ENCODE peak calls at places on chromosome 14, in seven cellular contexts. G, S, P, V, L, Q and N are unnamed samples. For H3K9me3, the result is how much of the 10 kb centered on the place peaks cover.

GRCh38 chr14:22558221-22558913 is 30.7 kb downstream of the DAD1 start:
- DNase-seq in G (no peak), S (no peak), P (no peak), V (no peak), L (no peak), Q (no peak), N (no peak)

GRCh38 chr14:102351023-102351422 is 11.7 kb downstream of the CINP start:
- DNase-seq in G (no peak), S (no peak), P (no peak), V (no peak), L (no peak), Q (peak), N (no peak)

GRCh38 chr14:69571879-69572633 is 2.6 kb downstream of the CCDC177 start:
- DNase-seq in G (peak), S (no peak), P (no peak), V (no peak), L (peak), Q (no peak), N (no peak)

GRCh38 chr14:106039400-106039799 is 513.0 kb downstream of the TMEM121 start:
- DNase-seq in G (no peak), S (peak), P (no peak), V (no peak), L (no peak), Q (no peak), N (no peak)

GRCh38 chr14:32939254-32940065 is 781 bp downstream of the NPAS3 start:
- DNase-seq in G (peak), S (peak), P (no peak), V (no peak), L (peak), Q (peak), N (peak)

GRCh38 chr14:103294091-103294490 is 39.9 kb upstream of the EIF5 start:
- DNase-seq in G (no peak), S (peak), P (no peak), V (no peak), L (no peak), Q (no peak), N (no peak)

GRCh38 chr14:97408937-97409860 is 612.0 kb downstream of the VRK1 start:
- DNase-seq in G (no peak), S (no peak), P (no peak), V (no peak), L (no peak), Q (no peak), N (no peak)

GRCh38 chr14:75982724-75983358 is 1.0 kb upstream of the TGFB3 start:
- DNase-seq in G (peak), S (peak), P (no peak), V (peak), L (peak), Q (peak), N (no peak)

GRCh38 chr14:99476864-99477263 is 3.8 kb downstream of the SETD3 start:
- DNase-seq in G (no peak), S (no peak), P (no peak), V (no peak), L (peak), Q (no peak), N (no peak)

GRCh38 chr14:67533754-67534085 is 630 bp downstream of the PLEKHH1 start:
- DNase-seq in G (no peak), S (no peak), P (no peak), V (no peak), L (no peak), Q (no peak), N (no peak)

GRCh38 chr14:84519836-84520235 is 1010.1 kb upstream of the FLRT2 start:
- DNase-seq in G (no peak), S (no peak), P (no peak), V (no peak), L (no peak), Q (no peak), N (no peak)
- H3K9me3 ChIP-seq in G (under half), S (under half), P (under half), V (under half), L (under half), Q (under half), N (under half)

GRCh38 chr14:51443195-51444018 is 203.4 kb downstream of the TMX1 start:
- DNase-seq in G (no peak), S (no peak), P (no peak), V (no peak), L (peak), Q (no peak), N (no peak)
- H3K4me3 ChIP-seq in G (no peak), S (no peak), P (no peak), V (no peak), L (no peak), Q (no peak), N (no peak)

GRCh38 chr14:28756896-28757570 is 9.6 kb upstream of the FOXG1 start:
- DNase-seq in G (no peak), S (no peak), P (no peak), V (no peak), L (peak), Q (no peak), N (no peak)

GRCh38 chr14:28751467-28752058 is 15.0 kb upstream of the FOXG1 start:
- DNase-seq in G (no peak), S (no peak), P (no peak), V (no peak), L (peak), Q (no peak), N (no peak)

GRCh38 chr14:28755198-28755794 is 11.3 kb upstream of the FOXG1 start:
- DNase-seq in G (no peak), S (no peak), P (no peak), V (no peak), L (no peak), Q (no peak), N (no peak)

GRCh38 chr14:28755930-28756895 is 10.4 kb upstream of the FOXG1 start:
- DNase-seq in G (no peak), S (no peak), P (no peak), V (no peak), L (no peak), Q (no peak), N (no peak)

DNA sequence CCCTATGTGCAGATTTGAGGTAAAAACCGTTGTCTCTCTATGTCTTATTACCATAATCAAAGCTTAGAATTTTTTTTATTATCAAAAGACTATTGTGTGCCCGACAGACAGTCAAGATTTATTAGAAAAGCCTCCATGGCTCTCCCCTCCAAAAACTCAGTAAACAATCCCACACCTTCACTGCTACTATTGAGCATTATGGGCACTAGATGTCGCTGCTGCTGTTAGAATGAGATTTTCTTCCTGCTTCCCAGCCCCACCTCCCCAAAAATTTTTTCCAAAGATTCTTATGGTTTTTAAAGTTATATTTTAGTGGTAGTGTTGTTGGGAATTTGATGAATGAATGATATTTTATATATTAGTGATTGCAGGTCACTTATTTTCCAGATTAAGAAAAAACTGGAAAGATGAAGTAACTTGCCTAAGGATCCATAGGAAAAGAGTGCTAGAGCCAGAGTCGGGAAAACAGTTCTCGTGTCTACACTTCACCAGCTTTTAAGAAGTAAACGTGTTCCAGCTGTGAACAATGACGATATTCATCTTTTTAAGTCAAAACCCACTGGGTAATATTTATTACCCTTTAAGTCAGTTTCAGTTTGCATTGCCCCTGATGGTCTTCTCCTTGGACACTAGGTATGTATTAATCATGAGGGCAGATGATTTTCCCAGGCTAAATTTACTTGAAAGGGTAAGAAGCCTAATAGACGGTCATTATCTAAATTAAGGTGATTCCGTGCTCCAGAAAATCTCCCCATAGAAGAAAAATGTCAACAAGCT is 12.2 kb upstream of the FOXG1 start:
- DNase-seq in G (no peak), S (no peak), P (no peak), V (no peak), L (peak), Q (no peak), N (no peak)
- H3K9me3 ChIP-seq in G (under half), S (under half), P (under half), V (under half), L (under half), Q (under half), N (under half)

DNA sequence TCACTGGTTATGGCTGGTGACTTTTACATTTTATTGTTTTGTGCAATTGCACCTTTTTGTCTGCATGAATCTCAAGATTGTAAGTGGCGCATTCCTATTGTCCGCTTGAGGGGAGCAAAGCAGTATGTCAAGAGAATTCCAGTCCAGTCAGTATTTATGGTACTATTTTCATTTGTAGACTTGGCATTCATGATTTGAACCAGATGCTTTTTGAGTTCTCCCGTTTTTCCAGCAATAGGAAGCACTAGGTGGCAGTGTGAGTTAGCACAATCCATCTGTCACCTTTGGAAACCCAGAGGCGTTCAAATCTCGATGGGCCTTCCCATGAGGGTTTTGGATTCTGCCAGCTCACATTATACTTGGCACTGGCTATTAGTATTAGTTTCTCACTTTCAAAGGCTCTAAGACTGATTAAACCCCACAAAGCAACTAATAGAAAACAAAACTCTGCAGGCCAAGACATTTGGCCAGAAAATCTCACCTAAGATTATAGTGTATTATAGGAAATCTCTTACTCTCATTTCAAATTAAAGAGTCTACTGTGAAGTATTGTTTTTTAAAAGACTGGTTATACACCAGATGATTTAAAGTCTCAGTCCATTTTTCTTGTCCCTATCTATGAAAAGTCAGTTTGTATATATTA is 2.2 kb downstream of the DACT1 start:
- DNase-seq in G (no peak), S (no peak), P (no peak), V (peak), L (peak), Q (no peak), N (no peak)
- H3K4me3 ChIP-seq in G (peak), S (peak), P (peak), V (peak), L (peak), Q (peak), N (no peak)

GRCh38 chr14:28926091-28926490 is 159.5 kb downstream of the FOXG1 start:
- DNase-seq in G (no peak), S (no peak), P (no peak), V (no peak), L (peak), Q (no peak), N (no peak)
- H3K9me3 ChIP-seq in G (under half), S (under half), P (under half), V (under half), L (under half), Q (under half), N (under half)

GRCh38 chr14:30624132-30624423 is 2.0 kb downstream of the SCFD1 start:
- DNase-seq in G (no peak), S (no peak), P (no peak), V (no peak), L (no peak), Q (no peak), N (no peak)
- H3K4me3 ChIP-seq in G (no peak), S (peak), P (peak), V (peak), L (peak), Q (no peak), N (no peak)

GRCh38 chr14:104395276-104395675 is 184.3 kb upstream of the C14orf180 start:
- DNase-seq in G (no peak), S (no peak), P (no peak), V (no peak), L (no peak), Q (no peak), N (no peak)
- H3K9me3 ChIP-seq in G (under half), S (under half), P (under half), V (half or more), L (under half), Q (under half), N (under half)

DNA sequence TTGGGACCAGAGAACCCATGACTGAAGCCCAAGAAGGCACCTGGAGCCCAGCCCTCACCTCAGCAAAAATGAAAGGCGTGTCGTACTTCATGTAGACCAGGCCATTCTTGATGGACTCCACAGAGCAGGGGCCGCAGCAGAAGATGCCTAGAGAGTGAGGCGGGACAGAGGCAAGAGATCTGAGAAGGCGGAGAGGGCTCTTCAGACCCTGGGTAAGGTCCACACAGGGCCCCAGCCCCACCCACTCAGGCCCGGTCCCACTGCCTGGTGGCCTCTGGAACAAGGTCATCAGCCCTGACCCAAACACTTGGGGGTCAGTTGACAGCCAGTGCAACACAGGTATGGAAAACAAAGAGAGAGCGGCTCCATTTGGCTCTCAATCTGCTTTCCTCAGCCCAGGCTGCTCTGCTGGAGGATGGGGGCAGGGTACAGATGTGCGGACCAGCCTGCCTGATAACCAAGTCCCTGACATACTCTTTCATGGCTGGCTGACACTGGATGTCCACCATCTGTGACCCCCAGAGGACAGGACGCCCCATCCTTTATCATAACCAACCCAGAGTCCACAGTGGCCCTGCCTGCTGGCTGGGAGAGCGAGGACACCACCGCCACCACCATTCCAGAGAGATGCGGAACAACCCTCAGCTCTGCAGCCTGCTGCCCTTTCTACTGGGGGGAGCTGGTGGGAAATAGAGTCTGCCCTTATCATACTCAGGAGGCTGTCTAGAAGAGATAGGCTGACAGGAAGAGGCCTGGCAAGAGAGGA is 6.9 kb downstream of the TGM1 start:
- DNase-seq in G (no peak), S (no peak), P (no peak), V (no peak), L (no peak), Q (no peak), N (no peak)
- H3K4me3 ChIP-seq in G (no peak), S (no peak), P (no peak), V (no peak), L (no peak), Q (no peak), N (no peak)

DNA sequence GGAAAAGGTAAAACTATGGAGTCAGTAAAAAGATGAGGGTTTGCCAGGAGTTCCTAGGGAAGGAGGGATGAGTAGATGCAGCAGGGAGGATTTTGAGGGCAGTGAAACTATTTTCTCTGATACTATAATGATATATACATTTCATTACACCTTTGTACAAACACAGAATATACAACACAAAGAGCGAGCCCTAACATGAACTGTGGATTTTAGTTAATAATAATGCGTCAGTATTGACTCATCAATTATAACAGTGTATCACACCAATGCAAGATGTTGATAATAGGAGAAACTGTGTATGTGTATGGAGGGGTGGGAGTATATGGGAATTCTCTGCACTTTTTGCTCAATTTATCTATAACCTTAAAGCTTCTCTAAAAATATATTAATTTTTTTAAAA is 404.3 kb upstream of the NOVA1 start:
- DNase-seq in G (no peak), S (no peak), P (no peak), V (no peak), L (no peak), Q (no peak), N (no peak)
- H3K9me3 ChIP-seq in G (under half), S (under half), P (under half), V (under half), L (under half), Q (under half), N (under half)

GRCh38 chr14:36647827-36648753 is 13.6 kb upstream of the PAX9 start:
- DNase-seq in G (peak), S (peak), P (no peak), V (no peak), L (peak), Q (no peak), N (no peak)
- H3K4me3 ChIP-seq in G (no peak), S (peak), P (peak), V (peak), L (peak), Q (peak), N (peak)